ENCODE peak calls at places on chromosomes 6 and 20, in ten cellular contexts. N is B cell, B is T-helper 1 cell, G is left ventricle myocardium inferior, V is RPMI7951, X is neural crest cell, F is NCI-H1105, U is HTR-8/SVneo, M is Caco-2, J is brain microvascular endothelial cell. P is an unnamed sample.
A peak's percentile ranks its signal among the peaks of the same experiment; 100 is the strongest.

GRCh38 chr6:114714836-114715507 is 372.1 kb upstream of the HS3ST5 start:
- DNase-seq in N (no peak), B (no peak), G (no peak), V (no peak), X (no peak), F (no peak), U (no peak), M (no peak), J (no peak), P (no peak)

GRCh38 chr6:29813809-29814208 is 13.8 kb upstream of the HLA-G start:
- DNase-seq in N (no peak), B (no peak), G (no peak), V (peak; percentile 85), X (no peak), F (no peak), U (peak; percentile 33), M (no peak), J (no peak), P (no peak)

GRCh38 chr20:62576815-62577214 is 65.5 kb upstream of the SLCO4A1 start:
- DNase-seq in N (no peak), B (no peak), G (no peak), V (peak; percentile 53), X (no peak), F (no peak), U (peak; percentile 83), M (peak; percentile 67), J (peak; percentile 9), P (no peak)

GRCh38 chr20:41048475-41049242 is 20.0 kb downstream of the TOP1 start:
- DNase-seq in N (no peak), B (peak; percentile 50), G (no peak), V (peak; percentile 32), X (no peak), F (no peak), U (no peak), M (peak; percentile 29), J (no peak), P (no peak)

GRCh38 chr20:10047427-10047826 is 12.6 kb downstream of the ANKEF1 start:
- DNase-seq in N (no peak), B (no peak), G (no peak), V (peak; percentile 50), X (peak; percentile 43), F (no peak), U (no peak), M (peak; percentile 46), J (no peak), P (no peak)

GRCh38 chr20:59008715-59009336 is 1.8 kb upstream of the CTSZ start:
- DNase-seq in N (no peak), B (no peak), G (no peak), V (no peak), X (no peak), F (no peak), U (no peak), M (no peak), J (no peak), P (no peak)

GRCh38 chr20:63536241-63536977 is 767 bp downstream of the PTK6 start:
- DNase-seq in N (no peak), B (no peak), G (no peak), V (peak; percentile 96), X (no peak), F (no peak), U (no peak), M (no peak), J (peak; percentile 48), P (no peak)

GRCh38 chr6:39752835-39753744 is 27.9 kb upstream of the KIF6 start:
- DNase-seq in N (no peak), B (no peak), G (no peak), V (no peak), X (no peak), F (no peak), U (no peak), M (no peak), J (no peak), P (no peak)

GRCh38 chr20:62595491-62595890 is 46.8 kb upstream of the SLCO4A1 start:
- DNase-seq in N (no peak), B (no peak), G (peak; percentile 57), V (peak; percentile 87), X (no peak), F (no peak), U (peak; percentile 96), M (peak; percentile 61), J (peak; percentile 33), P (peak; percentile 9)

GRCh38 chr20:46700481-46700880 is 9.0 kb upstream of the SLC2A10 start:
- DNase-seq in N (no peak), B (no peak), G (no peak), V (no peak), X (no peak), F (no peak), U (no peak), M (no peak), J (no peak), P (no peak)

GRCh38 chr6:13914346-13914745 is 10.4 kb upstream of the RNF182 start:
- DNase-seq in N (no peak), B (no peak), G (no peak), V (peak; percentile 62), X (no peak), F (no peak), U (no peak), M (no peak), J (no peak), P (no peak)